ENCODE peak calls at places on chromosome 6, in ten cellular contexts. Q is psoas muscle, K is lung, B is astrocyte, V is MM.1S, R is uterus, J is stomach, D is neural progenitor cell, F is breast epithelium, S is esophagus squamous epithelium. N is an unnamed sample. For H3K4me1, the result is how much of the 10 kb centered on the place peaks cover.

GRCh38 chr6:35486005-35486925 is 10.6 kb downstream of the TEAD3 start:
- DNase-seq in Q (peak), K (peak), B (no peak), V (no peak), R (peak), J (peak), D (peak), F (peak), S (no peak), N (peak)

GRCh38 chr6:118965843-118966242 is 30.9 kb upstream of the MCM9 start:
- DNase-seq in Q (no peak), K (no peak), B (no peak), V (no peak), R (no peak), J (no peak), D (no peak), F (no peak), S (no peak), N (no peak)

GRCh38 chr6:136792066-136792944 is at the start of gene MAP3K5:
- DNase-seq in Q (peak), K (peak), B (peak), V (peak), R (peak), J (peak), D (peak), F (peak), S (peak), N (peak)

GRCh38 chr6:35415065-35415880 is 36.9 kb upstream of the FANCE start:
- DNase-seq in Q (peak), K (peak), B (peak), V (no peak), R (peak), J (peak), D (peak), F (peak), S (no peak), N (peak)

GRCh38 chr6:8549381-8549780 is 114.0 kb upstream of the SLC35B3 start:
- DNase-seq in Q (no peak), K (no peak), B (no peak), V (no peak), R (no peak), J (no peak), D (no peak), F (no peak), S (no peak), N (no peak)

GRCh38 chr6:17470953-17471335 is 77.5 kb downstream of the CAP2 start:
- DNase-seq in Q (no peak), K (no peak), B (peak), V (no peak), R (peak), J (no peak), D (no peak), F (no peak), S (no peak), N (no peak)

GRCh38 chr6:32885698-32886286 is 31.8 kb downstream of the PSMB9 start:
- DNase-seq in Q (no peak), K (no peak), B (peak), V (peak), R (no peak), J (no peak), D (peak), F (no peak), S (no peak), N (no peak)

GRCh38 chr6:35691027-35691824 is 2.5 kb upstream of the FKBP5 start:
- DNase-seq in Q (peak), K (peak), B (no peak), V (no peak), R (peak), J (peak), D (no peak), F (peak), S (no peak), N (peak)

GRCh38 chr6:25882066-25882496 is 8.0 kb upstream of the SLC17A3 start:
- DNase-seq in Q (no peak), K (no peak), B (no peak), V (peak), R (no peak), J (peak), D (peak), F (no peak), S (no peak), N (peak)

GRCh38 chr6:16690244-16691142 is 70.8 kb downstream of the ATXN1 start:
- DNase-seq in Q (no peak), K (no peak), B (peak), V (no peak), R (no peak), J (no peak), D (no peak), F (no peak), S (no peak), N (no peak)

GRCh38 chr6:72212686-72213085 is 326.3 kb downstream of the RIMS1 start:
- DNase-seq in Q (no peak), K (no peak), B (no peak), V (no peak), R (no peak), J (no peak), D (no peak), F (no peak), S (no peak), N (no peak)

GRCh38 chr6:145704153-145704781 is 31.1 kb downstream of the EPM2A start:
- DNase-seq in Q (no peak), K (no peak), B (no peak), V (no peak), R (no peak), J (no peak), D (no peak), F (no peak), S (no peak), N (no peak)
- TF ChIP-seq CTCF in Q (peak), K (no peak), B (peak), V (peak), R (no peak), J (peak), D (peak), F (no peak), S (no peak), N (no peak)

GRCh38 chr6:53825514-53826321 is 30.9 kb downstream of the LRRC1 start:
- DNase-seq in Q (no peak), K (no peak), B (no peak), V (no peak), R (no peak), J (no peak), D (no peak), F (peak), S (no peak), N (no peak)
- H3K4me1 ChIP-seq in Q (under half), K (under half), B (under half), V (under half), R (under half), J (under half), D (under half), F (under half), S (under half), N (under half)

GRCh38 chr6:106063448-106063850 is 22.7 kb upstream of the PRDM1 start:
- DNase-seq in Q (no peak), K (no peak), B (no peak), V (no peak), R (no peak), J (no peak), D (no peak), F (no peak), S (no peak), N (no peak)
- TF ChIP-seq CTCF in Q (no peak), K (no peak), B (no peak), V (no peak), R (no peak), J (no peak), D (no peak), F (no peak), S (no peak), N (no peak)

GRCh38 chr6:14986370-14986769 is 259.5 kb upstream of the JARID2 start:
- DNase-seq in Q (no peak), K (no peak), B (no peak), V (no peak), R (no peak), J (no peak), D (no peak), F (no peak), S (no peak), N (no peak)
- H3K4me1 ChIP-seq in Q (under half), K (under half), B (under half), V (under half), R (under half), J (under half), D (under half), F (under half), S (under half), N (under half)

DNA sequence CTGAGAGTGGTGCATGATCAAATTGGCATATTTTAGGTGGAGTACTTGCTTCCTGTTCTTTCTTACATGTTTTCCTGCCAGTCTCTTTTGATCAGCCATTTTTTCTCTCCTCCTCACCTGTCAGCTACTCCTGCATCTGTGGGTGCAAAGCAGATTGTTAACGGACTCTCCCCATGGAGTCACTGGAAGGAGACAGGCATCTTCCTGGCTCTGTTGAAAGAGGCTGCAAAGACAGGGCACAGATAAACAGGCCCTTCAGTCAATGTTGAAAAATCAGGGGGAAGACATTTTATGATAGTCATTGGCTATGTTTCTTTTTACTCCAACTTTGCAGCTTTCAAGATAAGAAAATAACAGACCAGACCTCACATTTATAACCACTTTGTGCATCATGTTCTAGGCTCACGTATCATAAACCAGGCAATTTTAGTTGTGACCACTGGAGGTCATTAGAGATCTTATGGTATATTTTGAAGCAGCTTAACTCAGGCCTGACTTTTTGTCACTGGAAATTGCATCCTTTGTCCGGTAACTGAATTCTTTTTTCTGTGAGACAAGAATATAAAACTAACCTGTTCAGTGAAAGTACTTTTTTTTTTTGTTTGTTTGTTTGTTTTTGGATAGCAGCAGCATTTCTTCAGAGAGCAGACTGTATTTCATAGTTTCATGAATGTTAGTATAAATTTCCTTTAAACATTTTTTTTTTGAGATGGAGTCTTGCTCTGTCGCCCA is 20.1 kb downstream of the ECT2L start:
- DNase-seq in Q (no peak), K (no peak), B (peak), V (peak), R (no peak), J (no peak), D (peak), F (no peak), S (no peak), N (no peak)
- TF ChIP-seq CTCF in Q (peak), K (peak), B (peak), V (peak), R (peak), J (peak), D (peak), F (peak), S (peak), N (no peak)

N was measured in pancreas.